ENCODE peak calls at places on chromosomes 16 and 17, in five cellular contexts. H is BJ, M is nephron progenitor cell, U is esophagus muscularis mucosa, T is GM13977. B is an unnamed sample.
A peak's percentile ranks its signal among the peaks of the same experiment; 100 is the strongest.

GRCh38 chr16:84032458-84033178 is 10.0 kb downstream of the SLC38A8 start:
- DNase-seq in H (no peak), M (no peak), U (no peak), T (no peak), B (no peak)

GRCh38 chr17:1939979-1940809 is 84.9 kb downstream of the RTN4RL1 start:
- DNase-seq in H (no peak), M (peak; percentile 42), U (no peak), T (peak; percentile 28), B (peak; percentile 59)

GRCh38 chr17:50938821-50939541 is 72.8 kb upstream of the TOB1 start:
- DNase-seq in H (no peak), M (no peak), U (no peak), T (no peak), B (peak; percentile 18)

GRCh38 chr16:1691956-1692355 is 13.9 kb downstream of the JPT2 start:
- DNase-seq in H (no peak), M (no peak), U (no peak), T (no peak), B (peak; percentile 58)

GRCh38 chr17:68749742-68750562 is 148.8 kb upstream of the FAM20A start:
- DNase-seq in H (no peak), M (no peak), U (no peak), T (no peak), B (no peak)

GRCh38 chr17:30093463-30094147 is 23.0 kb upstream of the NSRP1 start:
- DNase-seq in H (no peak), M (peak; percentile 67), U (peak; percentile 78), T (peak; percentile 74), B (peak; percentile 35)

GRCh38 chr17:1347681-1348318 is 52.2 kb downstream of the YWHAE start:
- DNase-seq in H (no peak), M (no peak), U (no peak), T (no peak), B (peak; percentile 75)

GRCh38 chr17:47013341-47013740 is 34.3 kb upstream of the RPRML start:
- DNase-seq in H (no peak), M (no peak), U (no peak), T (no peak), B (no peak)

GRCh38 chr17:36507266-36507665 is 20.8 kb downstream of the ZNHIT3 start:
- DNase-seq in H (no peak), M (no peak), U (no peak), T (no peak), B (no peak)

GRCh38 chr16:83137326-83137770 is 510.6 kb downstream of the CDH13 start:
- DNase-seq in H (peak; percentile 27), M (no peak), U (no peak), T (no peak), B (peak; percentile 57)

GRCh38 chr17:31373150-31374082 is 18.1 kb upstream of the RAB11FIP4 start:
- DNase-seq in H (peak; percentile 17), M (no peak), U (no peak), T (peak; percentile 35), B (no peak)

GRCh38 chr17:16943541-16944333 is 28.2 kb downstream of the TNFRSF13B start:
- DNase-seq in H (no peak), M (no peak), U (no peak), T (no peak), B (no peak)

GRCh38 chr17:48326311-48326710 is 103.7 kb downstream of the SKAP1 start:
- DNase-seq in H (no peak), M (no peak), U (no peak), T (no peak), B (no peak)

GRCh38 chr17:7839890-7840260 is 5.9 kb downstream of the KDM6B start:
- DNase-seq in H (no peak), M (no peak), U (no peak), T (no peak), B (no peak)

GRCh38 chr16:946048-946395 is 24.8 kb downstream of the LMF1 start:
- DNase-seq in H (no peak), M (no peak), U (no peak), T (no peak), B (no peak)

GRCh38 chr17:69423450-69423849 is 9.0 kb downstream of the MAP2K6 start:
- DNase-seq in H (no peak), M (no peak), U (no peak), T (no peak), B (no peak)

GRCh38 chr17:57121308-57122042 is 36.4 kb downstream of the AKAP1 start:
- DNase-seq in H (no peak), M (peak; percentile 66), U (no peak), T (peak; percentile 40), B (peak; percentile 73)

GRCh38 chr17:12830692-12831363 is 41.5 kb downstream of the ARHGAP44 start:
- DNase-seq in H (no peak), M (no peak), U (no peak), T (no peak), B (no peak)

GRCh38 chr16:75764154-75764768 is 38.0 kb upstream of the CPHXL start:
- DNase-seq in H (no peak), M (peak; percentile 43), U (no peak), T (peak; percentile 65), B (peak; percentile 81)

GRCh38 chr16:70534949-70535348 is 11.3 kb downstream of the SF3B3 start:
- DNase-seq in H (no peak), M (no peak), U (no peak), T (no peak), B (no peak)

GRCh38 chr17:33038740-33039139 is 47.1 kb downstream of the SPACA3 start:
- DNase-seq in H (no peak), M (peak; percentile 81), U (no peak), T (no peak), B (peak; percentile 46)

GRCh38 chr16:23448392-23448791 is 4.6 kb downstream of the COG7 start:
- DNase-seq in H (no peak), M (no peak), U (no peak), T (no peak), B (no peak)

GRCh38 chr16:82628741-82629140 is 2.0 kb downstream of the CDH13 start:
- DNase-seq in H (no peak), M (no peak), U (no peak), T (no peak), B (no peak)

GRCh38 chr17:2138768-2139167 is 83.9 kb downstream of the HIC1 start:
- DNase-seq in H (no peak), M (no peak), U (no peak), T (no peak), B (peak; percentile 79)

GRCh38 chr16:12798846-12799245 is 4.8 kb downstream of the CPPED1 start:
- DNase-seq in H (no peak), M (no peak), U (no peak), T (no peak), B (no peak)

GRCh38 chr17:64694207-64694606 is 32.1 kb upstream of the SMURF2 start:
- DNase-seq in H (no peak), M (no peak), U (no peak), T (no peak), B (peak; percentile 97)

GRCh38 chr16:48001306-48001885 is 154.4 kb downstream of the ABCC12 start:
- DNase-seq in H (no peak), M (peak; percentile 65), U (peak; percentile 72), T (no peak), B (no peak)

GRCh38 chr17:74892974-74893911 is at the start of gene FADS6:
- DNase-seq in H (no peak), M (peak; percentile 60), U (no peak), T (no peak), B (no peak)

GRCh38 chr16:75644240-75645012 is 3.0 kb downstream of the KARS1 start:
- DNase-seq in H (no peak), M (no peak), U (no peak), T (no peak), B (no peak)

DNA sequence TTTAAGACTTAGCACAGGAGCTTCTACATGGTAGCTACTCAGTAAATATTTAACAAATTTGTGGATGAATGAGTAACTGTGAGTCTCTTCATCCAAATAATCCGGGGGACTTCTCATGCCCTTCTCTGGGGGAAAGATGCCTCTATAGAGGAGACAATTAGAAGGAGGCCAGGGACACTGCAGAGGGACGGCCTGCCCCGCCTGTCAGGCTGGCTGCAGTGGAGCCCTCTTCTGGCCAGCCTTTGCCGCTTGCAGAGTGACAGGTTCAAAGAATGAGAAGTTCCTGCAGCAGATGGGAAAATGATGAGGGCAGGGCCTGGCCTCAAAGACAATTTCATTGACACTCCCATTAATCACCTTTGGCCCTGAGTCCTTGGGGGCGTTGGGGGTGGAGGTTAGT is 339.1 kb downstream of the MAF start:
- DNase-seq in H (no peak), M (peak; percentile 61), U (no peak), T (no peak), B (peak; percentile 50)
- TF ChIP-seq CTCF in H (no peak), M (peak; percentile 65), U (no peak), T (peak; percentile 32), B (no peak)

GRCh38 chr17:3907483-3908216 is 8.6 kb downstream of the P2RX1 start:
- DNase-seq in H (no peak), M (no peak), U (no peak), T (no peak), B (no peak)
- TF ChIP-seq CTCF in H (peak; percentile 18), M (no peak), U (no peak), T (peak; percentile 46), B (peak; percentile 59)

DNA sequence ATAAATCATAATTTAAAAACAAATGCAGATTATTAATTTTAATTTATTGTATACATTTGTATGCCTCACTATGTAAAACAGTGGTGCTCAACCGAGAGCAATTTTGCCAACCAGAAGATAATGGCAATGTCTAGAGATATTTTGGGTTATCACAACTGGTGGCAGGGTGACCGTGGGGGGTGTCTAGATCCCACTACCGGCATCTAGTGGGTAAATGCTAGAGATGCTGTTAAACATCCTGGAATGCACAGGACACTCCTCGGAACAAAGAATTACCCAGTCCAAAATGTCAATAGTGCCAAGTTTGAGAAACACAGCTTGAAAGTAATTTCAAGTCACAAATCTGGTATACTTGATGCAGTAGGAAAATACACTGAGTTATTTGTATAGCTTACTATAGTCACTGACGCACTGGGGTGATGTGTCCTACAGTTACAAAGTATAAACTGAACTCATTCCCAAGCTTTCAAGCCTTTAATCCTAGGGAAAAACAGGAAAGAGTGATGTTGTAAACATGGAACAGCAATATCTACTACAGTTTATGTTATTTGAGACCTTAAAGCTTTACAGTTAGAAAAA is 133.5 kb downstream of the BRIP1 start:
- DNase-seq in H (no peak), M (no peak), U (no peak), T (no peak), B (no peak)
- TF ChIP-seq CTCF in H (no peak), M (no peak), U (no peak), T (no peak), B (no peak)

DNA sequence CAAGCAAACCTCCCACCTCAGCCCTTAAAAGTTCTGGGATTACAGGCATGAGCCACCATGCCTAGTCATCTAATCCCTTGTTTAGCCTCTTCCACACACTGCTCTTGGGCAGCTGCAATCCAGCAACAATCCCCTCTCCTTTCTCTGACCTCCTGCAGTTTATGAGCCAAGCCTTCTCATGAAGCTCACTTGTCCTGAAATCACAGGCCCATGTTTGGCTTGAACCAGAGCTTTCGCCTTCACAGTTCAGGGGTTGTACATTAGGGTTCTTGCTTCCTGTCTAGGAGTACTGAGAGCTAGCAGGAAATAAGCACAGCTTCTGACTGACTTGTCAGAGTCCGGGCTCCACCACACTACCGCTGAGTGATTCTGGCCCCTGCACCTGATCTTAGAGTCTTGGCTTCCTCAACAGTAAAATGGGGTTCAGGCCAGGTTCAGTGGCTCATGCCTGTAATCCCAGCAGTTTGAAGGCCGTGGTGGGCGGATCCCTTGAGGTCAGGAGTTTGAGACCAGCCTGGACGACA is 16.3 kb downstream of the ERAL1 start:
- DNase-seq in H (no peak), M (no peak), U (no peak), T (peak; percentile 81), B (no peak)
- TF ChIP-seq CTCF in H (no peak), M (no peak), U (no peak), T (no peak), B (no peak)